ENCODE peak calls at places on chromosomes 4 and X, in four cellular contexts. T, H, Y and S are unnamed samples.

GRCh38 chr4:126740687-126741086 is 892.1 kb upstream of the INTU start:
- DNase-seq in T (no peak), H (no peak), Y (no peak), S (no peak)

GRCh38 chr4:7710126-7710525 is 229.5 kb downstream of the AFAP1 start:
- DNase-seq in T (no peak), H (no peak), Y (no peak), S (no peak)

GRCh38 chrX:44596277-44596676 is 53.6 kb upstream of the FUNDC1 start:
- DNase-seq in T (no peak), H (no peak), Y (no peak), S (no peak)

GRCh38 chr4:48898733-48899431 is 7.7 kb downstream of the OCIAD2 start:
- DNase-seq in T (no peak), H (no peak), Y (no peak), S (no peak)

GRCh38 chr4:155758500-155759371 is at the start of gene GUCY1B1:
- DNase-seq in T (peak; percentile 94), H (peak; percentile 81), Y (peak; percentile 43), S (no peak)

GRCh38 chr4:142845293-142846070 is 619 bp downstream of the INPP4B start:
- DNase-seq in T (peak; percentile 47), H (peak; percentile 13), Y (no peak), S (no peak)

GRCh38 chr4:76716020-76716419 is 181.9 kb downstream of the SOWAHB start:
- DNase-seq in T (no peak), H (no peak), Y (no peak), S (no peak)

GRCh38 chrX:43328358-43328946 is 327.6 kb upstream of the MAOA start:
- DNase-seq in T (no peak), H (no peak), Y (no peak), S (no peak)

DNA sequence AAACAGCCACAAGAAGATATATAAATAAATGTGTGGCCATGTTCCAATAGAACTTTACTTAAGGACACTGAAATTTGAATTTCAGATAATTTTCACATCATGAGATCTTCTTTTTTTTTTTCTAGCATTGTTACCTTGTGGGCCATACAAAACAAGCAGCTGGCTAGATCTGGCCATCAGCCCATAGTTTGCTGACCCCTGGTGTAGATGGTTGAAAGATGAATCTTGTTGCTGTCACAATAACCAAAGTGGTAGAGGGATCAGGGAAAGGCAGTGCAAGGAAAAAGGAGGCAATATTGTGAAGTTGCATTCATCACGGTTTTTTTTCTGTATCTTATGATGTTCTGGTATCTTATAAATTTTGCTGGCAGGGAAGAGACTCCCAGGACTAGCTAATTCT is 46.6 kb downstream of the RASGEF1B start:
- DNase-seq in T (no peak), H (no peak), Y (no peak), S (no peak)
- H3K4me1 ChIP-seq in T (peaks cover 4% of the 10 kb centered on the region), H (peaks cover 6% of the 10 kb centered on the region), Y (peaks cover 57% of the 10 kb centered on the region), S (no peaks in the 10 kb centered on the region)

DNA sequence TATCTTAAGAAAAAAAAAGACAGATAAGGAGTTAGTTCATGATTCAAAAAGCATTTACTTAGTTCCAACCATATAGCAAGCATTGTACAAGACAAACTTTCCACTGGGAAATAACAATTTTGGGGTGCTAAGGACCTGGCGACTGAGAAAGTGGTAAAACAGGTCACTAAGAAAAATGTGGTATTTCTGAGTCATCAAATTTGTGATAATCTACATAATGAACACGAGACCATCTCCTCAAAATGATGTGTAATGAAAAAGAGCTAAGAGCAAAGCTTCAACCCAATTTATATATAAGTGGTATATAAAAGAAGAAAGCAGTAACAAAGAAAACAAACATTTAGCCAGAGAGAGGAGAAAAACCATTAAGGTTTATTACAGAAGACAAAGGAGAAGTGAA is 72.3 kb downstream of the FBXW7 start:
- DNase-seq in T (no peak), H (no peak), Y (no peak), S (no peak)
- H3K27me3 ChIP-seq in T (no peaks in the 10 kb centered on the region), H (no peaks in the 10 kb centered on the region), Y (no peaks in the 10 kb centered on the region), S (no peaks in the 10 kb centered on the region)

DNA sequence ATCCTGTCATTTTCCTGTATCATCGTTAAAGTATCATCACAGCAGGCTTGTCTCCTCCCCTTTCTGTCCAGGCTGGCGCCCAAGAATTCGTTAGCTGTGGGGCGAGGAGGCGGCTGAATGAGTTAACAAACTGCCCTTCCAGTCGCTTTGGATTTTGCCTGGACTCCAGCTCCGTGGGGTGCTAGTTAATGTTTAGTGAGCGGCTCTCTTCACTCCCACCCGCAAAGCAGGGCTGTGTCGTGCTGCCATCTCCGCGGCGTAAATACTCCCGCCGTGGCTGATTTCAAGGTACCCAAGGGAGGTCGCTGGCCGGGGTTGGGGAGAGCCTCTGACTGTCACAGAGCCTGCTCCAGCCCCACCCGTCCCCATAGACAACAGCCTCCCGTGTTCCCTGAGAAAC is 44.9 kb upstream of the SPRY1 start:
- DNase-seq in T (no peak), H (no peak), Y (no peak), S (no peak)
- H3K4me1 ChIP-seq in T (no peaks in the 10 kb centered on the region), H (no peaks in the 10 kb centered on the region), Y (peaks cover 46% of the 10 kb centered on the region), S (no peaks in the 10 kb centered on the region)

GRCh38 chr4:159770969-159771368 is 668.1 kb downstream of the RAPGEF2 start:
- DNase-seq in T (no peak), H (no peak), Y (no peak), S (no peak)
- H3K27me3 ChIP-seq in T (no peaks in the 10 kb centered on the region), H (no peaks in the 10 kb centered on the region), Y (no peaks in the 10 kb centered on the region), S (no peaks in the 10 kb centered on the region)

DNA sequence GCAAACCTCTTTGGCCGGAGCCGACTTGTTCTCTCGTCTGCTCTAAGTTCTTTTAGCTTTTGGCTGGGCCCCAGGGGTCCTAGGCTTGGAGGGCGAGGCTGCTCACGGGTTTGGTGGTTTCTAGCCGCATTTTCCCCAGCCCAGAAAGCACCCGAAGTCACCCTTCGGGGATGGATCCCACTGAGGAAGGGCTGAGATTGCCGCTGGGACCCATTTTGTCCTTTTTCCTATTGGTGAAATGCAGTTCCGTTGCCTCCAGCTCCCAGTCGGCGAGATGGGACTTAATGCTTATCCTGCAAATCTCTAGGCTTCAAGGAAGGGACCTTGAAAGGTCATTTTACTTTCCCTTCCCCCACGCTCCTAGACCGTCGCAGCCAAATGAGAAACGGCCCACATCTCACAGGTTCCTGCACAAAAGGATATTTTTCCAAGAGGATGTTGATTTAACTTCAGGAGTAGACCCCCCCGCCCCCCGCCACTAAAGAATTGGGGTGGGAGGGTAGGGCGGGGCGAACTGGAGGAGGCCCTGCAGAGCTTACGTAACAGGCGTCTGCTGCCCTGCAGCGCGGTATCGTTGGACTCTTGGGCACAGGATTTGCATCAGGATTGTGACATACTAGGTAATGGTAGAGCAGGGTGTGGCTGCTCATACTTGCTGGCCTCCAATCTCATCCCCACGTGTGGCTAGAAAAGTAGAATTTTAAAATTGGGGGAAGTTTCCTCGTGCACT is 564 bp downstream of the PGK1 start:
- DNase-seq in T (peak; percentile 78), H (peak; percentile 70), Y (no peak), S (peak; percentile 30)
- H3K4me1 ChIP-seq in T (peaks cover 41% of the 10 kb centered on the region), H (peaks cover 6% of the 10 kb centered on the region), Y (peaks cover 50% of the 10 kb centered on the region), S (peaks cover 11% of the 10 kb centered on the region)